ENCODE peak calls at places on chromosomes 16 and 17, in six cellular contexts. G is osteocyte, M is GM23338, P is GM19239, B is AG10803, T is RPMI8226. S is an unnamed sample.

GRCh38 chr16:23974223-23974622 is 138.4 kb downstream of the PRKCB start:
- DNase-seq in M (peak; percentile 92), G (no peak), B (no peak), P (no peak), T (no peak), S (no peak)

GRCh38 chr17:59154721-59155438 is at the start of gene SKA2:
- DNase-seq in P (peak; percentile 15), M (peak; percentile 99), T (no peak), B (no peak), G (peak; percentile 99), S (peak; percentile 99)

GRCh38 chr17:76521262-76521661 is 16.2 kb downstream of the CYGB start:
- DNase-seq in P (no peak), M (no peak), B (no peak), G (no peak), T (no peak), S (no peak)

GRCh38 chr17:27985306-27985705 is 57.2 kb upstream of the NLK start:
- DNase-seq in T (no peak), P (no peak), M (no peak), G (no peak), B (no peak), S (no peak)

GRCh38 chr17:67475161-67475887 is 98.2 kb downstream of the PITPNC1 start:
- DNase-seq in T (peak; percentile 80), M (peak; percentile 89), B (peak; percentile 79), G (no peak), P (peak; percentile 57), S (peak; percentile 93)

GRCh38 chr16:10895053-10895946 is 18.3 kb downstream of the CIITA start:
- DNase-seq in M (peak; percentile 89), B (peak; percentile 21), P (no peak), T (peak; percentile 69), G (no peak), S (no peak)

GRCh38 chr17:76243826-76244679 is 3.8 kb upstream of the RNF157 start:
- DNase-seq in P (no peak), T (no peak), M (no peak), B (peak; percentile 73), G (no peak), S (no peak)

GRCh38 chr17:39926588-39927100 is 757 bp downstream of the ORMDL3 start:
- DNase-seq in T (peak; percentile 84), M (peak; percentile 78), G (no peak), B (peak; percentile 29), P (no peak), S (no peak)

GRCh38 chr17:58312021-58312630 is 16.5 kb downstream of the TSPOAP1 start:
- DNase-seq in G (peak; percentile 84), P (no peak), B (no peak), M (no peak), T (no peak), S (no peak)

GRCh38 chr17:38579934-38580333 is 25.8 kb downstream of the SRCIN1 start:
- DNase-seq in M (peak; percentile 89), B (no peak), P (no peak), T (peak; percentile 89), G (no peak), S (no peak)

GRCh38 chr17:75010683-75011406 is 1.6 kb upstream of the MRPL58 start:
- DNase-seq in M (peak; percentile 58), B (no peak), P (no peak), G (no peak), T (peak; percentile 16), S (no peak)

GRCh38 chr17:29549169-29549935 is 17.5 kb downstream of the ABHD15 start:
- DNase-seq in M (no peak), P (no peak), T (no peak), G (no peak), B (peak; percentile 59), S (no peak)

GRCh38 chr16:49706620-49707355 is 149.1 kb downstream of the ZNF423 start:
- DNase-seq in M (no peak), G (no peak), P (no peak), B (no peak), T (no peak), S (no peak)

GRCh38 chr17:45700171-45701090 is 83.7 kb upstream of the CRHR1 start:
- DNase-seq in G (no peak), B (no peak), T (no peak), M (no peak), P (no peak), S (no peak)

GRCh38 chr17:28499366-28499668 is 6.8 kb upstream of the FOXN1 start:
- DNase-seq in B (no peak), T (no peak), M (no peak), P (no peak), G (no peak), S (no peak)

GRCh38 chr16:48136547-48137360 is 19.0 kb downstream of the ABCC12 start:
- DNase-seq in P (no peak), B (peak; percentile 19), T (no peak), G (no peak), M (no peak), S (no peak)

GRCh38 chr17:18182978-18183333 is 672 bp upstream of the ALKBH5 start:
- DNase-seq in T (peak; percentile 91), G (peak; percentile 95), B (peak; percentile 89), M (no peak), P (peak; percentile 75), S (peak; percentile 96)

GRCh38 chr17:56909742-56910508 is 3.9 kb downstream of the TRIM25 start:
- DNase-seq in M (no peak), G (no peak), B (no peak), T (no peak), P (no peak), S (no peak)

GRCh38 chr17:5282639-5283217 is 644 bp downstream of the RABEP1 start:
- DNase-seq in T (peak; percentile 36), B (no peak), M (peak; percentile 12), P (peak; percentile 40), G (no peak), S (no peak)

GRCh38 chr17:36132421-36132831 is 28.8 kb downstream of the CCL4 start:
- DNase-seq in P (no peak), B (no peak), G (no peak), M (no peak), T (no peak), S (no peak)

GRCh38 chr17:75691371-75692290 is 24.5 kb downstream of the SAP30BP start:
- DNase-seq in M (no peak), G (no peak), B (peak; percentile 33), T (no peak), P (no peak), S (no peak)

GRCh38 chr17:15510361-15510760 is 42.9 kb upstream of the CDRT4 start:
- DNase-seq in P (no peak), T (no peak), M (no peak), G (peak; percentile 1), B (peak; percentile 82), S (no peak)

GRCh38 chr16:4426021-4426684 is 485 bp downstream of the DNAJA3 start:
- DNase-seq in M (peak; percentile 54), T (no peak), B (no peak), G (no peak), P (no peak), S (no peak)

GRCh38 chr17:18960241-18960665 is 8.3 kb downstream of the SLC5A10 start:
- DNase-seq in M (no peak), G (no peak), P (no peak), B (no peak), T (no peak), S (no peak)

GRCh38 chr17:81481011-81481799 is 31.4 kb downstream of the ACTG1 start:
- DNase-seq in G (no peak), T (no peak), M (peak; percentile 77), B (peak; percentile 45), P (no peak), S (no peak)

GRCh38 chr16:56451753-56452689 is 667 bp downstream of the OGFOD1 start:
- DNase-seq in G (no peak), T (peak; percentile 72), P (no peak), M (peak; percentile 66), B (peak; percentile 55), S (no peak)

GRCh38 chr17:42153919-42154491 is 784 bp downstream of the RAB5C start:
- DNase-seq in B (peak; percentile 43), M (peak; percentile 41), T (peak; percentile 15), P (no peak), G (no peak), S (no peak)

GRCh38 chr17:27530791-27531391 is 74.6 kb downstream of the KSR1 start:
- DNase-seq in B (peak; percentile 39), T (no peak), P (no peak), M (no peak), G (no peak), S (no peak)

GRCh38 chr17:62149961-62150360 is 84.9 kb upstream of the MED13 start:
- DNase-seq in G (no peak), P (no peak), M (no peak), B (no peak), T (no peak), S (no peak)